ENCODE peak calls at places on chromosomes 13 and 19, in five cellular contexts. U, F, G, X and K are unnamed samples.

GRCh38 chr13:59623516-59623915 is 540.2 kb downstream of the DIAPH3 start:
- DNase-seq in X (no peak), F (no peak), G (no peak), U (no peak), K (no peak)

GRCh38 chr19:11450570-11451326 is 15.3 kb downstream of the PRKCSH start:
- DNase-seq in U (no peak), X (no peak), G (no peak), F (no peak), K (no peak)

GRCh38 chr13:105655046-105655445 is 880.4 kb downstream of the EFNB2 start:
- DNase-seq in G (no peak), X (no peak), U (no peak), F (no peak), K (no peak)

GRCh38 chr13:98097749-98098148 is 45.1 kb upstream of the FARP1 start:
- DNase-seq in U (no peak), F (no peak), G (no peak), X (no peak), K (no peak)

GRCh38 chr13:35704331-35704730 is 227.8 kb upstream of the MAB21L1 start:
- DNase-seq in G (no peak), X (no peak), U (no peak), F (no peak), K (no peak)

GRCh38 chr19:28715157-28715556 is 497.8 kb downstream of the UQCRFS1 start:
- DNase-seq in X (no peak), U (no peak), G (no peak), F (no peak), K (no peak)

GRCh38 chr13:46575843-46576242 is 22.9 kb downstream of the LRCH1 start:
- DNase-seq in F (no peak), X (no peak), G (no peak), U (no peak), K (no peak)

GRCh38 chr19:44891016-44891882 is at the start of gene TOMM40:
- DNase-seq in G (no peak), F (no peak), X (no peak), U (peak; percentile 99), K (no peak)

GRCh38 chr19:17497149-17497798 is 14.2 kb upstream of the PGLS start:
- DNase-seq in X (no peak), G (no peak), U (no peak), F (no peak), K (no peak)

GRCh38 chr13:56975647-56976046 is 165.1 kb upstream of the PRR20A start:
- DNase-seq in X (no peak), U (no peak), F (no peak), G (peak; percentile 7), K (no peak)

GRCh38 chr19:13269348-13269747 is 119.1 kb downstream of the IER2 start:
- DNase-seq in G (no peak), F (no peak), U (no peak), X (no peak), K (no peak)

GRCh38 chr13:38954291-38954690 is 36.3 kb downstream of the STOML3 start:
- DNase-seq in X (no peak), F (no peak), G (no peak), U (no peak), K (no peak)

GRCh38 chr13:86006317-86006716 is 207.1 kb upstream of the SLITRK6 start:
- DNase-seq in U (no peak), X (no peak), F (no peak), G (no peak), K (no peak)

GRCh38 chr13:67742478-67742877 is 512.3 kb upstream of the PCDH9 start:
- DNase-seq in X (no peak), F (no peak), U (no peak), G (no peak), K (no peak)

GRCh38 chr13:42048323-42048624 is 174 bp upstream of the DGKH start:
- DNase-seq in X (no peak), F (no peak), G (no peak), U (no peak), K (no peak)

GRCh38 chr19:2774953-2775555 is 8.0 kb downstream of the SGTA start:
- DNase-seq in G (no peak), F (no peak), X (no peak), U (no peak), K (no peak)

GRCh38 chr19:44848036-44848804 is 2.1 kb downstream of the NECTIN2 start:
- DNase-seq in G (no peak), X (no peak), F (no peak), U (no peak), K (peak; percentile 10)

GRCh38 chr13:74056829-74057564 is 77.2 kb downstream of the KLF12 start:
- DNase-seq in G (no peak), X (no peak), F (no peak), U (no peak), K (no peak)

GRCh38 chr13:44165172-44165894 is 208.3 kb upstream of the SERP2 start:
- DNase-seq in G (no peak), F (no peak), U (no peak), X (no peak), K (no peak)

GRCh38 chr19:45973564-45974338 is at the start of gene NOVA2:
- DNase-seq in F (peak; percentile 69), X (peak; percentile 19), U (no peak), G (peak; percentile 83), K (no peak)

GRCh38 chr13:99528547-99528946 is 27.3 kb downstream of the TM9SF2 start:
- DNase-seq in X (no peak), U (peak; percentile 17), F (no peak), G (no peak), K (no peak)

GRCh38 chr13:54879036-54879435 is 1850.4 kb downstream of the OLFM4 start:
- DNase-seq in F (no peak), X (no peak), G (no peak), U (no peak), K (no peak)

GRCh38 chr13:24063281-24063851 is 97.2 kb upstream of the SPATA13 start:
- DNase-seq in G (no peak), X (no peak), U (no peak), F (no peak), K (no peak)

GRCh38 chr13:91126806-91127205 is 220.7 kb upstream of the MIR17HG start:
- DNase-seq in F (no peak), X (no peak), G (no peak), U (no peak), K (no peak)

GRCh38 chr13:91119643-91120042 is 227.8 kb upstream of the MIR17HG start:
- DNase-seq in F (no peak), U (no peak), X (no peak), G (no peak), K (no peak)

GRCh38 chr13:91123456-91124127 is 223.9 kb upstream of the MIR17HG start:
- DNase-seq in X (no peak), G (no peak), U (no peak), F (no peak), K (peak; percentile 58)

GRCh38 chr13:91127995-91128394 is 219.5 kb upstream of the MIR17HG start:
- DNase-seq in F (no peak), G (no peak), X (no peak), U (no peak), K (no peak)

DNA sequence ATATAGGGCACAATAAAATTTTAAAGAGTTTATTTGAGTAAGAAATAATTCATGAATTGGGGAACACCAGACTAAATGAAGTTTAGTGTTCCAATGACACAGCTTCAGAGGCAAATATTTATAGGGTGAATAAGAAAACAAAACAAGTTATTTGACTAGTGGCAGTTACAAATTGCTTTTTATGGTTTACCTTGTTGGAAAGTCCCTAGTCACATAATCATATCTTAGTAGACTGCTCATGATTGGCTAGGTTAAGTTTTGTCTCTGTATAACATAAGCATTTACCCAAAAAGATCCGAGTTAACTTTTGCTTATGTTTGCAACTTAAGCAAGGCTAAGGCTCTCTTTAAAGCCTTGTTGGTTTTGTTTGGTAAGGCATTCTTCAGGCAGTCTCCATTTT is 224.7 kb upstream of the MIR17HG start:
- DNase-seq in X (no peak), F (no peak), U (no peak), G (no peak), K (no peak)
- H3K9ac ChIP-seq in X (no peak overlapping the region), F (no peak overlapping the region), U (no peak overlapping the region), G (no peak overlapping the region), K (no peak overlapping the region)

GRCh38 chr13:76884167-76884566 is 2.0 kb downstream of the KCTD12 start:
- DNase-seq in U (no peak), F (no peak), X (no peak), G (peak; percentile 33), K (no peak)
- TF ChIP-seq POLR2AphosphoS5 in U (no peak), F (no peak), X (no peak), G (no peak), K (no peak)

GRCh38 chr19:16444273-16444597 is 27.5 kb downstream of the EPS15L1 start:
- DNase-seq in X (no peak), G (no peak), F (no peak), U (no peak), K (no peak)

GRCh38 chr19:16447015-16447384 is 24.8 kb downstream of the EPS15L1 start:
- DNase-seq in X (peak; percentile 70), U (peak; percentile 80), F (no peak), G (no peak), K (peak; percentile 52)

GRCh38 chr19:16445238-16446107 is 26.3 kb downstream of the EPS15L1 start:
- DNase-seq in G (no peak), X (peak; percentile 90), U (peak; percentile 32), F (no peak), K (no peak)

GRCh38 chr19:16449330-16449961 is 22.3 kb downstream of the EPS15L1 start:
- DNase-seq in X (peak; percentile 95), U (no peak), G (no peak), F (no peak), K (no peak)

DNA sequence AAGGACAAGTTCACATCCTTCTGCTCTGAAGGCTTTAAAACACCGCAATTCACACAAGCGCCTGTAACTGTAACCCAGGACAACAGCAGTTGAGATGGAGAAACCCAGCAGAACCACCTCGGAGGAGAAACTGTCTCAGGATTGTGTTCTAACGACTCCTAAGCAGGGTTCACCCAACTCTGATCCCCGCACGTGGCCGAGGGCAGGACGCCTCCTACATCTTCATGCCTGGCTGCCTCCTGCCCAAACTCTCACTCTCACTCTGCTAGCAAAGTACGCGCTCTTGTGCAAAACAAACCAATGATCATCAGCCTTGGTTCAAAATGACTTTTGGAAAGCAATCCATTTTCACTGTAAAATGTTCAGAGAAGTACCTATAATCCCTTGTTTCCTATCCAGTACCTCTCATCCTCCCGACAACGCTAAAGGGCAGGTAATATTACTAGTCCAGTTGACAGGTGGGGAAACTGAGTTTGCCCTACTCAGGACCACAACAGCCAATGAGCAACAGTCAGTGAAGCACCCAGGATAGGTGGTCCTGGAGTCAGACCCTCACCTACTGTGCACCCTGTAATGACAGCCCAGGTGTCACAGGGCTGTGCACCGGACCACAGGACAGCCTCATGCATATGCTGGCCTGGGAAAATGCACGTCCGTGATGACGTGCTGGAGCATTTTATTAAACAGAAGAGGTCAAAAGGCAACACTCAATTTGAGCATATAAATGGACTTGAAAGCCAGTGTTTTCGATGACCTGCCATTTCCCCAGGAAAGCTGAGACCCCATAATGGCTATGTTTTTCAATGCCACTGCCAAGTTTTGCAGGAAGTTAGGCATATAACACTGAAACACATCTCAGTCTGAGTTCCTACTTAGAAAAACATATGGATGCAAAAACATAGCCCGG is 25.4 kb downstream of the EPS15L1 start:
- DNase-seq in F (no peak), U (no peak), G (no peak), X (peak; percentile 77), K (no peak)
- H3K9ac ChIP-seq in F (no peak overlapping the region), U (no peak overlapping the region), G (no peak overlapping the region), X (peak overlapping the region; percentile 74), K (no peak overlapping the region)

GRCh38 chr19:48206402-48207093 is 36.1 kb downstream of the ZSWIM9 start:
- DNase-seq in X (no peak), G (no peak), U (no peak), F (no peak), K (no peak)

GRCh38 chr19:48203227-48203793 is 32.8 kb downstream of the ZSWIM9 start:
- DNase-seq in F (peak; percentile 24), G (no peak), X (no peak), U (no peak), K (no peak)

GRCh38 chr19:48210005-48210404 is 39.5 kb downstream of the ZSWIM9 start:
- DNase-seq in X (no peak), G (no peak), F (no peak), U (no peak), K (no peak)

GRCh38 chr19:48203794-48204628 is 33.5 kb downstream of the ZSWIM9 start:
- DNase-seq in F (peak; percentile 95), X (peak; percentile 91), U (peak; percentile 95), G (peak; percentile 96), K (peak; percentile 87)
- TF ChIP-seq POLR2AphosphoS5 in F (peak; percentile 87), X (peak; percentile 68), U (peak; percentile 74), G (peak; percentile 68), K (peak; percentile 95)